ENCODE peak calls at places on chromosomes 7 and 10, in seven cellular contexts. H is H9, F is ACHN, Q is iris pigment epithelial cell, N is left ventricle myocardium inferior, E is sciatic nerve, A is mesothelial cell of epicardium. P is an unnamed sample.

GRCh38 chr10:93028881-93029280 is 31.7 kb upstream of the CYP26C1 start:
- DNase-seq in A (no peak), Q (peak), E (no peak), N (no peak), H (no peak), F (peak), P (no peak)

GRCh38 chr7:115679976-115680375 is 350.6 kb downstream of the TFEC start:
- DNase-seq in F (peak), N (no peak), H (peak), Q (peak), A (no peak), E (no peak), P (no peak)

GRCh38 chr7:96314402-96315108 is 7.3 kb downstream of the SLC25A13 start:
- DNase-seq in E (no peak), F (no peak), Q (peak), A (no peak), N (no peak), H (no peak), P (no peak)

GRCh38 chr7:31991846-31992245 is 78.4 kb downstream of the PDE1C start:
- DNase-seq in N (no peak), A (no peak), H (no peak), F (no peak), Q (no peak), E (no peak), P (no peak)

GRCh38 chr7:157250605-157251228 is 86.1 kb upstream of the DNAJB6 start:
- DNase-seq in A (no peak), Q (peak), E (no peak), N (no peak), F (peak), H (peak), P (no peak)

GRCh38 chr7:87447251-87447650 is 28.2 kb downstream of the ABCB4 start:
- DNase-seq in Q (no peak), E (no peak), A (no peak), H (no peak), N (no peak), F (no peak), P (no peak)

GRCh38 chr7:106329408-106329807 is 44.6 kb upstream of the NAMPT start:
- DNase-seq in N (no peak), F (no peak), A (no peak), E (no peak), Q (peak), H (no peak), P (no peak)

GRCh38 chr10:74047304-74047703 is 49.4 kb downstream of the VCL start:
- DNase-seq in F (no peak), E (no peak), Q (peak), A (no peak), N (no peak), H (no peak), P (no peak)

GRCh38 chr7:142345817-142346216 is 88.0 kb upstream of the PRSS58 start:
- DNase-seq in N (no peak), Q (no peak), A (no peak), E (no peak), F (no peak), H (no peak), P (no peak)